ENCODE peak calls at places on chromosomes 12 and 14, in four cellular contexts. M is G401, B is NCI-H1436, K is lower leg skin. V is an unnamed sample.

GRCh38 chr14:103284574-103285467 is 49.2 kb upstream of the EIF5 start:
- DNase-seq in M (no peak), K (no peak), B (no peak), V (no peak)

GRCh38 chr12:96386794-96387193 is 13.4 kb downstream of the CDK17 start:
- DNase-seq in K (no peak), B (no peak), M (no peak), V (no peak)

GRCh38 chr12:109697877-109698468 is 15.7 kb upstream of the FAM222A start:
- DNase-seq in K (no peak), B (no peak), M (no peak), V (no peak)

GRCh38 chr14:86430807-86431206 is 900.9 kb downstream of the FLRT2 start:
- DNase-seq in K (no peak), B (no peak), M (no peak), V (no peak)

GRCh38 chr14:29310757-29311156 is 544.2 kb downstream of the FOXG1 start:
- DNase-seq in M (no peak), K (no peak), B (no peak), V (no peak)

GRCh38 chr12:15770581-15770980 is 18.6 kb downstream of the EPS8 start:
- DNase-seq in M (no peak), B (no peak), K (no peak), V (no peak)

GRCh38 chr12:113135178-113136127 is at the start of gene RASAL1:
- DNase-seq in K (no peak), M (no peak), B (peak; percentile 86), V (no peak)

GRCh38 chr12:131865196-131865875 is 29.1 kb upstream of the ULK1 start:
- DNase-seq in B (no peak), K (no peak), M (no peak), V (no peak)

GRCh38 chr14:70282666-70283065 is 76.8 kb downstream of the COX16 start:
- DNase-seq in K (no peak), M (no peak), B (no peak), V (no peak)

GRCh38 chr12:45789025-45789424 is 59.5 kb downstream of the ARID2 start:
- DNase-seq in B (no peak), M (no peak), K (no peak), V (peak; percentile 8)